ENCODE peak calls at places on chromosome 7, in four cellular contexts. One of them, this sample, is unnamed.

GRCh38 chr7:27032843-27033242 is 63.0 kb downstream of the HOXA1 start:
- DNase-seq in HL-60: no peak
- DNase-seq in iPS-NIHi11: no peak
- DNase-seq in mucosa of gallbladder: no peak
- DNase-seq in this sample: no peak

GRCh38 chr7:155533120-155533826 is 13.1 kb downstream of the CNPY1 start:
- DNase-seq in iPS-NIHi11: peak; percentile 46
- DNase-seq in mucosa of gallbladder: no peak
- DNase-seq in HL-60: peak; percentile 20
- DNase-seq in this sample: peak; percentile 19

GRCh38 chr7:152759655-152760383 is at the start of gene ACTR3B:
- DNase-seq in mucosa of gallbladder: peak; percentile 91
- DNase-seq in iPS-NIHi11: peak; percentile 99
- DNase-seq in HL-60: peak; percentile 81
- DNase-seq in this sample: peak; percentile 88

GRCh38 chr7:103636153-103636552 is 190.1 kb upstream of the SLC26A5 start:
- DNase-seq in mucosa of gallbladder: no peak
- DNase-seq in HL-60: no peak
- DNase-seq in iPS-NIHi11: peak; percentile 64
- DNase-seq in this sample: no peak

GRCh38 chr7:106770191-106770590 is 94.9 kb upstream of the PIK3CG start:
- DNase-seq in iPS-NIHi11: no peak
- DNase-seq in mucosa of gallbladder: no peak
- DNase-seq in HL-60: no peak
- DNase-seq in this sample: no peak

GRCh38 chr7:78535655-78536054 is 737.1 kb downstream of the PHTF2 start:
- DNase-seq in mucosa of gallbladder: no peak
- DNase-seq in HL-60: no peak
- DNase-seq in iPS-NIHi11: no peak
- DNase-seq in this sample: no peak

GRCh38 chr7:129074994-129075393 is 20.1 kb upstream of the TNPO3 start:
- DNase-seq in mucosa of gallbladder: no peak
- DNase-seq in iPS-NIHi11: no peak
- DNase-seq in HL-60: no peak
- DNase-seq in this sample: no peak

GRCh38 chr7:98420966-98421612 is 20.2 kb upstream of the BAIAP2L1 start:
- DNase-seq in iPS-NIHi11: peak; percentile 97
- DNase-seq in mucosa of gallbladder: peak; percentile 68
- DNase-seq in HL-60: peak; percentile 25
- DNase-seq in this sample: peak; percentile 85

GRCh38 chr7:98394377-98394836 is 6.5 kb downstream of the BAIAP2L1 start:
- DNase-seq in iPS-NIHi11: no peak
- DNase-seq in HL-60: no peak
- DNase-seq in mucosa of gallbladder: no peak
- DNase-seq in this sample: no peak

GRCh38 chr7:39400836-39401235 is 165.4 kb upstream of the YAE1 start:
- DNase-seq in mucosa of gallbladder: no peak
- DNase-seq in HL-60: no peak
- DNase-seq in iPS-NIHi11: no peak
- DNase-seq in this sample: no peak

GRCh38 chr7:36668080-36668479 is 56.2 kb downstream of the AOAH start:
- DNase-seq in iPS-NIHi11: no peak
- DNase-seq in HL-60: no peak
- DNase-seq in mucosa of gallbladder: no peak
- DNase-seq in this sample: no peak

GRCh38 chr7:940599-941408 is 13.7 kb downstream of the ADAP1 start:
- DNase-seq in mucosa of gallbladder: no peak
- DNase-seq in HL-60: no peak
- DNase-seq in iPS-NIHi11: no peak
- DNase-seq in this sample: no peak

GRCh38 chr7:121313793-121314676 is 14.8 kb upstream of the WNT16 start:
- DNase-seq in mucosa of gallbladder: no peak
- DNase-seq in HL-60: no peak
- DNase-seq in iPS-NIHi11: no peak
- DNase-seq in this sample: no peak